ENCODE peak calls at places on chromosomes 4 and X, in nine cellular contexts. B is fibroblast of the conjunctiva; V is kidney epithelial cell; P is stimulated activated CD8-positive, alpha-beta memory T cell treated with anti-CD3 and anti-CD28 coated beads, Interleukin-4, amount 100 ng/mL, for 1 hour; D is SW480; C is HT1080; I is NCI-H1417; O is AG10803; Z is HT-29. N is an unnamed sample.

GRCh38 chrX:68186552-68187262 is 246.6 kb downstream of the OPHN1 start:
- DNase-seq in V (no peak), O (peak), B (no peak), C (peak), D (peak), Z (peak), I (no peak), P (no peak), N (peak)

GRCh38 chr4:148076964-148077363 is 345.1 kb downstream of the ARHGAP10 start:
- DNase-seq in Z (no peak), O (peak), B (no peak), I (no peak), V (no peak), D (no peak), P (no peak), C (peak), N (no peak)

GRCh38 chrX:28979876-28980275 is 392.6 kb downstream of the IL1RAPL1 start:
- DNase-seq in V (no peak), Z (no peak), C (no peak), B (no peak), I (no peak), P (no peak), O (no peak), D (peak), N (no peak)

GRCh38 chr4:99205104-99205979 is 13.7 kb downstream of the ADH6 start:
- DNase-seq in I (no peak), B (peak), P (no peak), O (peak), D (no peak), Z (no peak), V (no peak), C (no peak), N (no peak)

GRCh38 chrX:16022580-16023170 is 100.7 kb upstream of the GRPR start:
- DNase-seq in B (no peak), V (no peak), C (peak), O (peak), D (peak), P (no peak), Z (peak), I (no peak), N (peak)

GRCh38 chr4:76881375-76881774 is 16.6 kb downstream of the SOWAHB start:
- DNase-seq in D (peak), I (peak), O (no peak), V (no peak), C (no peak), Z (peak), P (no peak), B (no peak), N (peak)

GRCh38 chr4:79308087-79308486 is 17.8 kb downstream of the NAA11 start:
- DNase-seq in I (no peak), V (no peak), Z (no peak), P (no peak), C (no peak), O (no peak), B (no peak), D (no peak), N (no peak)

GRCh38 chr4:128323401-128323800 is 35.8 kb upstream of the PGRMC2 start:
- DNase-seq in B (no peak), I (no peak), Z (no peak), V (no peak), O (no peak), P (no peak), D (no peak), C (no peak), N (no peak)

GRCh38 chr4:171812377-171813194 is 618 bp upstream of the GALNTL6 start:
- DNase-seq in D (no peak), P (no peak), C (no peak), O (no peak), Z (no peak), I (peak), V (no peak), B (no peak), N (no peak)

GRCh38 chr4:102832105-102832504 is 4.8 kb upstream of the UBE2D3 start:
- DNase-seq in I (no peak), Z (no peak), D (no peak), P (no peak), B (no peak), C (no peak), O (no peak), V (no peak), N (no peak)

GRCh38 chr4:152785639-152786517 is 6.1 kb downstream of the ARFIP1 start:
- DNase-seq in P (no peak), Z (no peak), B (peak), V (no peak), I (no peak), D (no peak), O (peak), C (no peak), N (no peak)

GRCh38 chr4:105197777-105198176 is 51.1 kb downstream of the TET2 start:
- DNase-seq in I (no peak), P (no peak), B (no peak), D (no peak), V (no peak), O (peak), C (no peak), Z (no peak), N (no peak)

GRCh38 chr4:151675366-151676060 is 85.3 kb downstream of the GATB start:
- DNase-seq in P (no peak), V (no peak), O (no peak), I (no peak), D (no peak), C (no peak), Z (no peak), B (no peak), N (no peak)

GRCh38 chrX:45006002-45006800 is 133.2 kb downstream of the KDM6A start:
- DNase-seq in D (no peak), O (no peak), I (no peak), C (peak), V (peak), P (no peak), Z (no peak), B (no peak), N (no peak)

GRCh38 chr4:57156242-57156990 is 46.2 kb upstream of the IGFBP7 start:
- DNase-seq in C (peak), B (no peak), I (no peak), Z (no peak), V (no peak), P (no peak), O (no peak), D (no peak), N (no peak)

GRCh38 chrX:131068945-131069719 is 11.0 kb downstream of the ARHGAP36 start:
- DNase-seq in V (no peak), Z (no peak), D (no peak), C (peak), O (peak), I (peak), P (no peak), B (no peak), N (no peak)

GRCh38 chr4:186820371-186820990 is 96.8 kb upstream of the FAT1 start:
- DNase-seq in O (peak), P (no peak), B (no peak), C (peak), I (no peak), V (no peak), Z (peak), D (no peak), N (no peak)

GRCh38 chrX:44306336-44306735 is 37.1 kb downstream of the EFHC2 start:
- DNase-seq in P (no peak), D (no peak), V (no peak), O (no peak), B (no peak), C (peak), Z (peak), I (no peak), N (peak)

GRCh38 chrX:137071596-137071995 is 37.8 kb upstream of the GPR101 start:
- DNase-seq in D (no peak), B (no peak), O (no peak), I (no peak), C (no peak), P (no peak), V (no peak), Z (no peak), N (no peak)

GRCh38 chrX:111444881-111445280 is 32.9 kb upstream of the DCX start:
- DNase-seq in B (no peak), O (no peak), P (no peak), I (no peak), C (no peak), V (no peak), D (no peak), Z (no peak), N (no peak)

GRCh38 chr4:43089730-43090129 is 197.2 kb downstream of the GRXCR1 start:
- DNase-seq in B (no peak), O (peak), V (peak), Z (no peak), P (no peak), I (no peak), C (peak), D (no peak), N (no peak)

N was measured in LoVo.